ENCODE peak calls at places on chromosome 21, in nine cellular contexts. X is left lung, M is tibial nerve, T is kidney, N is PC-3, J is Caco-2, S is adrenal gland, D is cardiac muscle cell, A is fibroblast of lung. B is an unnamed sample.

GRCh38 chr21:33490991-33491372 is 534 bp downstream of the DNAJC28 start:
- DNase-seq in X (no peak), M (no peak), T (no peak), N (no peak), J (no peak), S (no peak), D (peak; percentile 8), A (no peak), B (no peak)

GRCh38 chr21:33852495-33852894 is 63.1 kb downstream of the ATP5PO start:
- DNase-seq in X (no peak), M (no peak), T (no peak), N (no peak), J (no peak), S (no peak), D (no peak), A (no peak), B (no peak)

GRCh38 chr21:39452207-39452964 is 616 bp downstream of the SH3BGR start:
- DNase-seq in X (no peak), M (no peak), T (no peak), N (no peak), J (no peak), S (no peak), D (peak; percentile 73), A (peak; percentile 81), B (no peak)

GRCh38 chr21:36756527-36756926 is 57.6 kb downstream of the SIM2 start:
- DNase-seq in X (no peak), M (no peak), T (no peak), N (peak; percentile 76), J (no peak), S (no peak), D (no peak), A (no peak), B (no peak)

GRCh38 chr21:22076471-22076870 is 1078.3 kb downstream of the NCAM2 start:
- DNase-seq in X (no peak), M (no peak), T (no peak), N (no peak), J (no peak), S (no peak), D (no peak), A (no peak), B (no peak)

GRCh38 chr21:29196021-29196663 is 65.7 kb downstream of the MAP3K7CL start:
- DNase-seq in X (peak; percentile 75), M (peak; percentile 52), T (no peak), N (peak; percentile 95), J (peak; percentile 74), S (peak; percentile 82), D (peak; percentile 94), A (peak; percentile 95), B (peak; percentile 48)

GRCh38 chr21:36156339-36156814 is 247 bp upstream of the DOP1B start:
- DNase-seq in X (peak; percentile 100), M (peak; percentile 99), T (peak; percentile 100), N (peak; percentile 99), J (peak; percentile 99), S (peak; percentile 100), D (peak; percentile 100), A (peak; percentile 99), B (peak; percentile 99)

GRCh38 chr21:27369962-27370578 is 403.2 kb upstream of the ADAMTS5 start:
- DNase-seq in X (no peak), M (no peak), T (no peak), N (no peak), J (no peak), S (no peak), D (no peak), A (no peak), B (no peak)

GRCh38 chr21:34243562-34243961 is 120.2 kb upstream of the KCNE2 start:
- DNase-seq in X (no peak), M (no peak), T (no peak), N (peak; percentile 52), J (no peak), S (peak; percentile 59), D (peak; percentile 45), A (peak; percentile 36), B (no peak)

DNA sequence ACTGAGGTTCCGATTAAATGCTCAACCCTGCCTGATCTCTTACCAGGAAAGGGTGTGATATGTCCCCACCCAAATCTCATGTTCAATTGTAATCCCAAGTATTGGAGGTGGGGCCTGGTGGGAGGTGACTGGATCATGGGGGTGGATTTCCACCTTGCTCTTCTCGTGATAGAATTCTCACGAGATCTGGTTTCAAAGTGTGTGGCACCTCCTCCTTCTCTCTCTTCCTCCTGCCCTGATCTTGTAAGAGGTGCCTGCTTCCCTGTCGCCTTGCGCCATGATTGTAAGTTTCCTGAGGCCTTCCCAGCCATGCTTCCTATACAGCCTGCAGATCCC is 34.9 kb downstream of the RSPH1 start:
- DNase-seq in X (no peak), M (no peak), T (no peak), N (no peak), J (no peak), S (no peak), D (no peak), A (no peak), B (no peak)
- H3K4me3 ChIP-seq in X (no peak overlapping the region), M (no peak overlapping the region), T (no peak overlapping the region), N (no peak overlapping the region), J (no peak overlapping the region), S (no peak overlapping the region), D (no peak overlapping the region), A (no peak overlapping the region), B (no peak overlapping the region)

DNA sequence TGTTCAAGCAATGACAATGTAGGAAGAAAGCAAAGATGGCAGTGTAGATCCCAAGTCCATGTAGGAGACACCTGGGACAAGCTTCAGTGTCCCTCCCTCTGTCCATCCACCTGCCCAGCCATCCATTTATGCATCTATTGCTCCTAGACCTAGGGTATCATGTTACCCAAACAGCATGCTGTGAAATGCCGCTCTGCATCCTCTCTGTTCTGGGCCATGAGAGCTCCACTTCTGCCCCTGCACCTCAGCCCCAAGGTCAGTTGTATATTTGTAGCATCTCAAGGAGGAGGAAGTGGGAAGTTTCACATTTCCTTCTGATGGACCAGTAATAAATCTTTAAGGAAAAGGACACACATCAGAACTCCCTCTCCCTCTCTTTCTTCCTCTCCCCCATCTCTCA is 27.9 kb upstream of the TSPEAR start:
- DNase-seq in X (no peak), M (no peak), T (no peak), N (no peak), J (no peak), S (no peak), D (no peak), A (no peak), B (no peak)
- H3K4me1 ChIP-seq in X (no peaks in the 10 kb centered on the region), M (no peaks in the 10 kb centered on the region), T (no peaks in the 10 kb centered on the region), N (peaks cover 12% of the 10 kb centered on the region), J (no peaks in the 10 kb centered on the region), S (no peaks in the 10 kb centered on the region), D (no peaks in the 10 kb centered on the region), A (no peaks in the 10 kb centered on the region), B (no peaks in the 10 kb centered on the region)

DNA sequence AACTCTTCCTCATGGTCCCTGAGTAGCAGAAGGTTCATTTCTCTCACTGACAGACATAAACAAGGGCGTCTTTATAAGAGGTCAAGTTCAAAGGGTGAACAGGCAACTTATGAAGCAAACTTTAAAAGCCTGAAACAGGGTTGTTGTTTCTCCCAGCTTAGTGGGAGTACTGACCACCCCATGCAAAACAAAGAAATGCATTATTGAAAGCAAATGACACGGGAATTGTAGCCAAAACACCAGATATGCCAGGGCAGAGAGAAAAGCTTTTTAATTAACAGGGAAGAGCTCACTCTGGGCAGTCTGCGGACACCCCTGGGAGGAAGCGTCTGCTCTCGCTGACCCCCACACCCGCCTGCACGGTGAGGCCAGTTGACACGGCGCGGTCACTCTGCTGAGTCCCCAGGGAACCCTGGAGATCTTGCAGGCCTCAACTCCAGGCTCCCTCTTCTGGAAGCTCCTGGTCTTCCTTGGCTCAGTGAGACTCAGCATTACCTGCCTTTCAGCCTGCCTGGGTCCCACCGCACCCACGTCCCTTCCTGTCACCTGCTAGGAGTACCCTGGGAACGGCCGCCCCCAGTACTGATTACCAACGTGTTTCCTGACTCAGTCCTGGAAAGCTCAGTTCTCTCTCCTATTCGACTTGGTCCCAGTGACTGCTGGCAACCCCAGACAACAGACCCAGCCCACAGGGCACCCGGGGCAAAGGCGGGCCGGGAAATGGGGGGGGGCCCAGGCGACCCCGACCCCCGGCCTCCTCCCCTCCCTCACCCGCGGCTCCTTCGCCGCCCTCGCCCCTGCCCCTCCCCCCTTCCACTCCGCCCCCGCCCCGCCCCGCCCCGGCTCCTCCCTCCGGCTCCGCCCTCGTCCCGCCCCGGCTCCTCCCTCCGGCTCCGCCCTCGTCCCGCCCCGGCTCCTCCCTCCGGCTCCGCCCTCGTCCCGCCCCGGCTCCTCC is 972 bp downstream of the CFAP410 start:
- DNase-seq in X (peak; percentile 64), M (peak; percentile 69), T (peak; percentile 93), N (peak; percentile 66), J (peak; percentile 87), S (peak; percentile 76), D (peak; percentile 56), A (peak; percentile 64), B (peak; percentile 28)
- TF ChIP-seq CTCF in X (no peak), M (peak; percentile 36), T (peak; percentile 36), N (peak; percentile 53), J (peak; percentile 42), S (peak; percentile 22), D (peak; percentile 37), A (peak; percentile 46), B (peak; percentile 52)

GRCh38 chr21:37916795-37917142 is 512 bp upstream of the KCNJ6 start:
- DNase-seq in X (no peak), M (no peak), T (no peak), N (no peak), J (no peak), S (no peak), D (no peak), A (no peak), B (no peak)
- H3K4me3 ChIP-seq in X (no peak overlapping the region), M (no peak overlapping the region), T (no peak overlapping the region), N (no peak overlapping the region), J (no peak overlapping the region), S (no peak overlapping the region), D (peak overlapping the region; percentile 36), A (peak overlapping the region; percentile 58), B (no peak overlapping the region)

GRCh38 chr21:45318146-45318555 is 30.5 kb upstream of the POFUT2 start:
- DNase-seq in X (peak; percentile 27), M (no peak), T (no peak), N (no peak), J (no peak), S (no peak), D (no peak), A (no peak), B (no peak)
- H3K4me1 ChIP-seq in X (peaks cover under 1% of the 10 kb centered on the region), M (no peaks in the 10 kb centered on the region), T (peaks cover 30% of the 10 kb centered on the region), N (peaks cover 20% of the 10 kb centered on the region), J (peaks cover 43% of the 10 kb centered on the region), S (peaks cover 12% of the 10 kb centered on the region), D (peaks cover 20% of the 10 kb centered on the region), A (peaks cover 37% of the 10 kb centered on the region), B (peaks cover 29% of the 10 kb centered on the region)

GRCh38 chr21:44973598-44973997 is 33.8 kb downstream of the SLX9 start:
- DNase-seq in X (no peak), M (no peak), T (no peak), N (no peak), J (no peak), S (no peak), D (no peak), A (no peak), B (no peak)
- TF ChIP-seq CTCF in X (no peak), M (no peak), T (no peak), N (no peak), J (no peak), S (no peak), D (no peak), A (no peak), B (no peak)